ENCODE peak calls at places on chromosomes 7 and 10, in ten cellular contexts. One of them, this sample, is unnamed.

GRCh38 chr7:110775046-110775445 is 315.9 kb upstream of the LRRN3 start:
- DNase-seq in CD8-positive, alpha-beta memory T cell: no peak
- DNase-seq in T-helper 2 cell: no peak
- DNase-seq in posterior cingulate gyrus: no peak
- DNase-seq in midbrain: no peak
- DNase-seq in AML-193: no peak
- DNase-seq in T-cell: no peak
- DNase-seq in activated gamma-delta T cell treated with Interleukin-2 at 50 U/mL for 16 hours: no peak
- DNase-seq in colonic mucosa: no peak
- DNase-seq in PC-3: no peak
- DNase-seq in this sample: no peak

GRCh38 chr7:44220732-44221131 is 20.0 kb downstream of the YKT6 start:
- DNase-seq in CD8-positive, alpha-beta memory T cell: peak; percentile 26
- DNase-seq in T-helper 2 cell: no peak
- DNase-seq in posterior cingulate gyrus: peak; percentile 55
- DNase-seq in midbrain: no peak
- DNase-seq in AML-193: no peak
- DNase-seq in T-cell: no peak
- DNase-seq in activated gamma-delta T cell treated with Interleukin-2 at 50 U/mL for 16 hours: no peak
- DNase-seq in colonic mucosa: no peak
- DNase-seq in PC-3: no peak
- DNase-seq in this sample: no peak

GRCh38 chr10:102770108-102770482 is 26.3 kb downstream of the WBP1L start:
- DNase-seq in CD8-positive, alpha-beta memory T cell: no peak
- DNase-seq in T-helper 2 cell: peak; percentile 87
- DNase-seq in posterior cingulate gyrus: no peak
- DNase-seq in midbrain: no peak
- DNase-seq in AML-193: no peak
- DNase-seq in T-cell: no peak
- DNase-seq in activated gamma-delta T cell treated with Interleukin-2 at 50 U/mL for 16 hours: no peak
- DNase-seq in colonic mucosa: no peak
- DNase-seq in PC-3: no peak
- DNase-seq in this sample: no peak

GRCh38 chr7:151081170-151082101 is 827 bp upstream of the FASTK start:
- DNase-seq in CD8-positive, alpha-beta memory T cell: no peak
- DNase-seq in T-helper 2 cell: no peak
- DNase-seq in posterior cingulate gyrus: no peak
- DNase-seq in midbrain: no peak
- DNase-seq in AML-193: no peak
- DNase-seq in T-cell: no peak
- DNase-seq in activated gamma-delta T cell treated with Interleukin-2 at 50 U/mL for 16 hours: no peak
- DNase-seq in colonic mucosa: peak; percentile 61
- DNase-seq in PC-3: no peak
- DNase-seq in this sample: no peak

GRCh38 chr10:87608756-87609155 is 50.9 kb upstream of the PAPSS2 start:
- DNase-seq in CD8-positive, alpha-beta memory T cell: no peak
- DNase-seq in T-helper 2 cell: no peak
- DNase-seq in posterior cingulate gyrus: no peak
- DNase-seq in midbrain: no peak
- DNase-seq in AML-193: no peak
- DNase-seq in T-cell: no peak
- DNase-seq in activated gamma-delta T cell treated with Interleukin-2 at 50 U/mL for 16 hours: no peak
- DNase-seq in colonic mucosa: no peak
- DNase-seq in PC-3: no peak
- DNase-seq in this sample: no peak

GRCh38 chr7:22866965-22867364 is 44.3 kb upstream of the TOMM7 start:
- DNase-seq in CD8-positive, alpha-beta memory T cell: no peak
- DNase-seq in T-helper 2 cell: no peak
- DNase-seq in posterior cingulate gyrus: no peak
- DNase-seq in midbrain: no peak
- DNase-seq in AML-193: no peak
- DNase-seq in T-cell: no peak
- DNase-seq in activated gamma-delta T cell treated with Interleukin-2 at 50 U/mL for 16 hours: no peak
- DNase-seq in colonic mucosa: no peak
- DNase-seq in PC-3: no peak
- DNase-seq in this sample: no peak

GRCh38 chr10:80443531-80443974 is 10.6 kb upstream of the TSPAN14 start:
- DNase-seq in CD8-positive, alpha-beta memory T cell: no peak
- DNase-seq in T-helper 2 cell: peak; percentile 77
- DNase-seq in posterior cingulate gyrus: no peak
- DNase-seq in midbrain: no peak
- DNase-seq in AML-193: peak; percentile 71
- DNase-seq in T-cell: no peak
- DNase-seq in activated gamma-delta T cell treated with Interleukin-2 at 50 U/mL for 16 hours: no peak
- DNase-seq in colonic mucosa: peak; percentile 32
- DNase-seq in PC-3: no peak
- DNase-seq in this sample: no peak

GRCh38 chr7:107678110-107678753 is 17.6 kb downstream of the SLC26A4 start:
- DNase-seq in CD8-positive, alpha-beta memory T cell: no peak
- DNase-seq in T-helper 2 cell: no peak
- DNase-seq in posterior cingulate gyrus: no peak
- DNase-seq in midbrain: no peak
- DNase-seq in AML-193: no peak
- DNase-seq in T-cell: no peak
- DNase-seq in activated gamma-delta T cell treated with Interleukin-2 at 50 U/mL for 16 hours: no peak
- DNase-seq in colonic mucosa: no peak
- DNase-seq in PC-3: no peak
- DNase-seq in this sample: no peak

GRCh38 chr10:71564221-71564820 is 155.3 kb downstream of the C10orf105 start:
- DNase-seq in CD8-positive, alpha-beta memory T cell: peak; percentile 15
- DNase-seq in T-helper 2 cell: no peak
- DNase-seq in posterior cingulate gyrus: peak; percentile 26
- DNase-seq in midbrain: no peak
- DNase-seq in AML-193: no peak
- DNase-seq in T-cell: no peak
- DNase-seq in activated gamma-delta T cell treated with Interleukin-2 at 50 U/mL for 16 hours: no peak
- DNase-seq in colonic mucosa: no peak
- DNase-seq in PC-3: no peak
- DNase-seq in this sample: no peak

GRCh38 chr10:62047960-62048383 is 146.5 kb downstream of the ARID5B start:
- DNase-seq in CD8-positive, alpha-beta memory T cell: peak; percentile 53
- DNase-seq in T-helper 2 cell: peak; percentile 79
- DNase-seq in posterior cingulate gyrus: no peak
- DNase-seq in midbrain: no peak
- DNase-seq in AML-193: no peak
- DNase-seq in T-cell: no peak
- DNase-seq in activated gamma-delta T cell treated with Interleukin-2 at 50 U/mL for 16 hours: peak; percentile 18
- DNase-seq in colonic mucosa: peak; percentile 50
- DNase-seq in PC-3: peak; percentile 99
- DNase-seq in this sample: no peak

GRCh38 chr10:46020871-46021553 is 9.4 kb downstream of the NCOA4 start:
- DNase-seq in CD8-positive, alpha-beta memory T cell: no peak
- DNase-seq in T-helper 2 cell: no peak
- DNase-seq in posterior cingulate gyrus: no peak
- DNase-seq in midbrain: no peak
- DNase-seq in AML-193: peak; percentile 92
- DNase-seq in T-cell: no peak
- DNase-seq in activated gamma-delta T cell treated with Interleukin-2 at 50 U/mL for 16 hours: no peak
- DNase-seq in colonic mucosa: no peak
- DNase-seq in PC-3: no peak
- DNase-seq in this sample: no peak

GRCh38 chr10:58451490-58451889 is 61.2 kb upstream of the BICC1 start:
- DNase-seq in CD8-positive, alpha-beta memory T cell: no peak
- DNase-seq in T-helper 2 cell: no peak
- DNase-seq in posterior cingulate gyrus: no peak
- DNase-seq in midbrain: no peak
- DNase-seq in AML-193: no peak
- DNase-seq in T-cell: no peak
- DNase-seq in activated gamma-delta T cell treated with Interleukin-2 at 50 U/mL for 16 hours: no peak
- DNase-seq in colonic mucosa: no peak
- DNase-seq in PC-3: no peak
- DNase-seq in this sample: no peak

GRCh38 chr10:125000366-125001312 is 58.7 kb downstream of the ZRANB1 start:
- DNase-seq in CD8-positive, alpha-beta memory T cell: no peak
- DNase-seq in T-helper 2 cell: peak; percentile 17
- DNase-seq in posterior cingulate gyrus: peak; percentile 78
- DNase-seq in midbrain: peak; percentile 68
- DNase-seq in AML-193: no peak
- DNase-seq in T-cell: no peak
- DNase-seq in activated gamma-delta T cell treated with Interleukin-2 at 50 U/mL for 16 hours: peak; percentile 2
- DNase-seq in colonic mucosa: no peak
- DNase-seq in PC-3: no peak
- DNase-seq in this sample: no peak

GRCh38 chr10:64265961-64266360 is 744.8 kb downstream of the REEP3 start:
- DNase-seq in CD8-positive, alpha-beta memory T cell: no peak
- DNase-seq in T-helper 2 cell: no peak
- DNase-seq in posterior cingulate gyrus: no peak
- DNase-seq in midbrain: no peak
- DNase-seq in AML-193: no peak
- DNase-seq in T-cell: no peak
- DNase-seq in activated gamma-delta T cell treated with Interleukin-2 at 50 U/mL for 16 hours: no peak
- DNase-seq in colonic mucosa: no peak
- DNase-seq in PC-3: no peak
- DNase-seq in this sample: no peak

GRCh38 chr10:110977662-110978061 is 58.3 kb downstream of the SHOC2 start:
- DNase-seq in CD8-positive, alpha-beta memory T cell: no peak
- DNase-seq in T-helper 2 cell: no peak
- DNase-seq in posterior cingulate gyrus: no peak
- DNase-seq in midbrain: no peak
- DNase-seq in AML-193: no peak
- DNase-seq in T-cell: no peak
- DNase-seq in activated gamma-delta T cell treated with Interleukin-2 at 50 U/mL for 16 hours: no peak
- DNase-seq in colonic mucosa: no peak
- DNase-seq in PC-3: no peak
- DNase-seq in this sample: no peak

GRCh38 chr10:28797904-28798371 is 120.6 kb downstream of the BAMBI start:
- DNase-seq in CD8-positive, alpha-beta memory T cell: no peak
- DNase-seq in T-helper 2 cell: peak; percentile 13
- DNase-seq in posterior cingulate gyrus: no peak
- DNase-seq in midbrain: no peak
- DNase-seq in AML-193: no peak
- DNase-seq in T-cell: no peak
- DNase-seq in activated gamma-delta T cell treated with Interleukin-2 at 50 U/mL for 16 hours: no peak
- DNase-seq in colonic mucosa: no peak
- DNase-seq in PC-3: peak; percentile 17
- DNase-seq in this sample: no peak

GRCh38 chr7:158854681-158855081 is 1.7 kb upstream of the DYNC2I1 start:
- DNase-seq in CD8-positive, alpha-beta memory T cell: no peak
- DNase-seq in T-helper 2 cell: no peak
- DNase-seq in posterior cingulate gyrus: no peak
- DNase-seq in midbrain: no peak
- DNase-seq in AML-193: no peak
- DNase-seq in T-cell: no peak
- DNase-seq in activated gamma-delta T cell treated with Interleukin-2 at 50 U/mL for 16 hours: no peak
- DNase-seq in colonic mucosa: no peak
- DNase-seq in PC-3: no peak
- DNase-seq in this sample: no peak